ENCODE peak calls at places on chromosomes 12 and 14, in five cellular contexts. B, R, U, X and O are unnamed samples.

GRCh38 chr12:106427917-106428316 is 70.4 kb downstream of the POLR3B start:
- DNase-seq in U (no peak), X (no peak), R (no peak), B (no peak), O (no peak)

GRCh38 chr12:19620222-19620621 is 180.9 kb downstream of the AEBP2 start:
- DNase-seq in B (no peak), X (no peak), U (no peak), R (no peak), O (no peak)

GRCh38 chr14:24098927-24099813 is 5.1 kb downstream of the PCK2 start:
- DNase-seq in U (no peak), B (no peak), R (no peak), X (no peak), O (no peak)

GRCh38 chr14:104085032-104085888 is at the start of gene ASPG:
- DNase-seq in B (no peak), U (no peak), X (peak; percentile 83), R (peak; percentile 50), O (no peak)

GRCh38 chr12:64625243-64626077 is 15.2 kb downstream of the RASSF3 start:
- DNase-seq in X (peak; percentile 72), U (peak; percentile 85), B (peak; percentile 94), R (peak; percentile 52), O (peak; percentile 78)

GRCh38 chr12:132776816-132777568 is 15.4 kb upstream of the ANKLE2 start:
- DNase-seq in R (no peak), U (no peak), B (peak; percentile 76), X (no peak), O (no peak)

GRCh38 chr12:88339254-88339949 is 197.3 kb downstream of the TMTC3 start:
- DNase-seq in R (no peak), U (no peak), X (no peak), B (peak; percentile 85), O (no peak)

GRCh38 chr12:99260597-99260996 is 387.0 kb upstream of the GARIN6 start:
- DNase-seq in U (no peak), R (no peak), B (no peak), X (no peak), O (no peak)

GRCh38 chr12:2129076-2129475 is 76.3 kb downstream of the CACNA1C start:
- DNase-seq in R (peak; percentile 37), U (no peak), B (peak; percentile 75), X (no peak), O (no peak)

GRCh38 chr12:75812341-75813018 is 219.1 kb downstream of the PHLDA1 start:
- DNase-seq in U (no peak), R (peak; percentile 41), B (peak; percentile 88), X (no peak), O (no peak)

GRCh38 chr14:20455355-20456300 is 602 bp downstream of the APEX1 start:
- DNase-seq in B (peak; percentile 89), U (no peak), R (peak; percentile 80), X (peak; percentile 84), O (no peak)

GRCh38 chr12:115712676-115713075 is 564.8 kb downstream of the MED13L start:
- DNase-seq in U (no peak), X (no peak), B (no peak), R (no peak), O (no peak)

GRCh38 chr14:103543721-103544626 is 15.0 kb downstream of the TRMT61A start:
- DNase-seq in R (peak; percentile 35), X (no peak), B (no peak), U (no peak), O (no peak)

GRCh38 chr12:126914170-126914796 is 1352.7 kb upstream of the TMEM132C start:
- DNase-seq in B (no peak), X (peak; percentile 25), U (no peak), R (no peak), O (no peak)

GRCh38 chr14:52119030-52119429 is 50.2 kb upstream of the NID2 start:
- DNase-seq in B (no peak), X (no peak), U (peak; percentile 91), R (no peak), O (no peak)

GRCh38 chr14:98548071-98548686 is 723.8 kb downstream of the BCL11B start:
- DNase-seq in U (no peak), R (no peak), B (no peak), X (no peak), O (no peak)

GRCh38 chr12:102871014-102871413 is 46.0 kb downstream of the PAH start:
- DNase-seq in B (no peak), X (no peak), R (no peak), U (no peak), O (no peak)

GRCh38 chr14:55128386-55129085 is 516 bp upstream of the LGALS3 start:
- DNase-seq in B (no peak), U (no peak), R (no peak), X (no peak), O (no peak)

GRCh38 chr14:55129086-55129427 is at the start of gene LGALS3:
- DNase-seq in R (peak; percentile 88), B (peak; percentile 51), U (no peak), X (peak; percentile 69), O (no peak)

GRCh38 chr14:55126932-55127490 is 2.0 kb upstream of the LGALS3 start:
- DNase-seq in U (no peak), R (no peak), X (no peak), B (no peak), O (no peak)

GRCh38 chr14:55126089-55126488 is 3.0 kb upstream of the LGALS3 start:
- DNase-seq in X (no peak), R (no peak), B (no peak), U (no peak), O (no peak)

DNA sequence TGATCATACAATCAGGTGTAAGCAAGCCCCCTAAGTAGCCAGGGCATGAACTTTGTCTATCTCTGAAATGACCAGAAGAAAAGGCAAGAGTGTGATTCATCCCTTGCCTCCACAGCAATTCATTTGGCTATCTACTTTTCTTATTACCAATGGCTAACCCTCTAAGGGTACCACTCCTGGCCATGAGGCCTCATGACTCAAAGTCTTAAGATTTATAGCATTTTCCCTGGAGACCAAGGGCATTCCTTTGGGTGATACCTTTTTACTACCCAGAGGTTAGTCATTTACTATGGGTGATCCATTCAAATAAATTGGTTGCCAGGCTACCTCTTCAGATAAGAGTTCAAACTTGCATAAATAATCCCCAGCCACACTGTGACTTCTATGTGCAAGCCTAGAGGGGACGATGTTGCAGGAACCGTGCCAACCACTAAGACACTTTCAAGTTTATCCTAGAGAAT is 1.5 kb upstream of the LGALS3 start:
- DNase-seq in U (no peak), R (no peak), X (no peak), B (peak; percentile 39), O (no peak)
- TF ChIP-seq MXI1 in U (no peak), R (no peak), X (no peak), B (no peak), O (no peak)

DNA sequence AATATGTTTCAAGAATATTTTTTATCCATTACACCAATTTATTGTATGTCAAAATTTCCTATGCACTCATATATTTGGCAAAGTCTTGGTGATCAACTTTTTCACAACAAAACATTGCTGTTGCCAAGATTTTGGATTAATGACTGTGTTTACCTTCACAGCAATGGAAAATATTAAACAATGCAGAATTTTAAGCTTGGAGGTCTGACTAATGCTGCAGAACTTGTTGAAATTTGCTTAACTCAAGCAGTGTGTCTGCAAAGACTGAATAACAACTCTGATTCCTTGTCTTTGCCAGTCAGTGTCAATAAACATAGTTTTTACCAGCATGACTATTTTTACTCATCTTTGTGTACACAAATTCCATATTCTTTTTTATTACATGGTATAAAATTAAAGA is 336.4 kb downstream of the CCER1 start:
- DNase-seq in B (peak; percentile 16), R (no peak), X (no peak), U (no peak), O (no peak)
- TF ChIP-seq MXI1 in B (no peak), R (no peak), X (no peak), U (no peak), O (no peak)

DNA sequence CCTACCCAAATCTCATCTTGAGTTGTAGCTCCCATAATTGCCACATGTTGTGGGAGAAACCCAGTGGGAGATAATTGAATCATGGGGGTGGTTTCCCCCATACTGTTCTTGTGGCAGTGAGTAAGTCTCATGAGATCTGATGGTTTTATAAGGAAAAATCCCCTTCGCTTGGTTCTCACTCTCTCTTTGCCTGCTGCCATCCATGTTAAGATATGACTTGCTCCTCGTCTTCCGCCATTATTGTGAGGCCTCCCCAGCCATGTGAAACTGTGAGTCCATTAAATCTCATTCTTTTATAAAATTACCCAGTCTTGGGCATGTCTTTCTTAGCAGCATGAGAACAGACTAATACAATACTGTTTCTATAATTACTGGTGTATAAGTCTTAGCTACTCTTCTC is 6.5 kb upstream of the BCAT1 start:
- DNase-seq in R (no peak), X (no peak), U (no peak), B (no peak), O (no peak)
- TF ChIP-seq MXI1 in R (no peak), X (no peak), U (no peak), B (no peak), O (no peak)

GRCh38 chr12:44000309-44000952 is 164.6 kb downstream of the TMEM117 start:
- DNase-seq in R (peak; percentile 11), U (peak; percentile 81), X (peak; percentile 43), B (peak; percentile 31), O (no peak)
- TF ChIP-seq MXI1 in R (no peak), U (no peak), X (no peak), B (no peak), O (no peak)

GRCh38 chr14:72614891-72615410 is 278.9 kb downstream of the DPF3 start:
- DNase-seq in B (no peak), U (no peak), X (no peak), R (no peak), O (no peak)

GRCh38 chr14:72613975-72614319 is 280.0 kb downstream of the DPF3 start:
- DNase-seq in U (no peak), R (no peak), X (no peak), B (no peak), O (no peak)

GRCh38 chr14:72614365-72614764 is 279.5 kb downstream of the DPF3 start:
- DNase-seq in B (no peak), R (no peak), U (no peak), X (no peak), O (no peak)

GRCh38 chr14:72611956-72612500 is 281.9 kb downstream of the DPF3 start:
- DNase-seq in B (no peak), X (no peak), R (no peak), U (no peak), O (no peak)

GRCh38 chr14:72613196-72613974 is 280.5 kb downstream of the DPF3 start:
- DNase-seq in U (no peak), B (no peak), X (no peak), R (peak; percentile 63), O (no peak)
- TF ChIP-seq MXI1 in U (no peak), B (no peak), X (no peak), R (no peak), O (no peak)

GRCh38 chr12:100995771-100996170 is 201.2 kb downstream of the ANO4 start:
- DNase-seq in U (no peak), B (no peak), R (no peak), X (no peak), O (peak; percentile 47)

GRCh38 chr12:100995201-100995600 is 200.6 kb downstream of the ANO4 start:
- DNase-seq in U (no peak), B (peak; percentile 50), R (no peak), X (no peak), O (no peak)

GRCh38 chr12:100992194-100992593 is 197.6 kb downstream of the ANO4 start:
- DNase-seq in R (no peak), B (no peak), X (no peak), U (no peak), O (no peak)

GRCh38 chr12:100991059-100991562 is 196.5 kb downstream of the ANO4 start:
- DNase-seq in X (no peak), U (no peak), B (no peak), R (no peak), O (no peak)

GRCh38 chr12:100993916-100994315 is 199.3 kb downstream of the ANO4 start:
- DNase-seq in X (no peak), U (no peak), B (no peak), R (no peak), O (no peak)
- TF ChIP-seq MXI1 in X (no peak), U (no peak), B (no peak), R (no peak), O (no peak)